ENCODE peak calls at places on chromosomes 4 and X, in eight cellular contexts. One of them, this sample, is unnamed.
A peak's percentile ranks its signal among the peaks of the same experiment; 100 is the strongest.

GRCh38 chr4:107034982-107035710 is 967 bp downstream of the DKK2 start:
- DNase-seq in cardiac fibroblast: peak; percentile 23
- DNase-seq in cardiac muscle cell: peak; percentile 29
- DNase-seq in CD8-positive, alpha-beta T cell: no peak
- DNase-seq in dorsolateral prefrontal cortex: no peak
- DNase-seq in kidney epithelial cell: no peak
- DNase-seq in fibroblast of lung: peak; percentile 44
- DNase-seq in transverse colon: peak; percentile 6
- DNase-seq in this sample: no peak

GRCh38 chrX:1118572-1119199 is 93.8 kb downstream of the CRLF2 start:
- DNase-seq in cardiac fibroblast: no peak
- DNase-seq in cardiac muscle cell: no peak
- DNase-seq in CD8-positive, alpha-beta T cell: no peak
- DNase-seq in dorsolateral prefrontal cortex: no peak
- DNase-seq in kidney epithelial cell: no peak
- DNase-seq in fibroblast of lung: no peak
- DNase-seq in transverse colon: no peak
- DNase-seq in this sample: no peak

GRCh38 chr4:23629421-23629820 is 260.4 kb downstream of the PPARGC1A start:
- DNase-seq in cardiac fibroblast: no peak
- DNase-seq in cardiac muscle cell: no peak
- DNase-seq in CD8-positive, alpha-beta T cell: no peak
- DNase-seq in dorsolateral prefrontal cortex: no peak
- DNase-seq in kidney epithelial cell: no peak
- DNase-seq in fibroblast of lung: no peak
- DNase-seq in transverse colon: no peak
- DNase-seq in this sample: no peak

GRCh38 chrX:69968956-69969355 is 80.8 kb downstream of the AWAT2 start:
- DNase-seq in cardiac fibroblast: peak; percentile 6
- DNase-seq in cardiac muscle cell: peak; percentile 29
- DNase-seq in CD8-positive, alpha-beta T cell: no peak
- DNase-seq in dorsolateral prefrontal cortex: no peak
- DNase-seq in kidney epithelial cell: no peak
- DNase-seq in fibroblast of lung: no peak
- DNase-seq in transverse colon: no peak
- DNase-seq in this sample: no peak

GRCh38 chrX:46912673-46913491 is 661 bp downstream of the JADE3 start:
- DNase-seq in cardiac fibroblast: peak; percentile 44
- DNase-seq in cardiac muscle cell: peak; percentile 55
- DNase-seq in CD8-positive, alpha-beta T cell: peak; percentile 4
- DNase-seq in dorsolateral prefrontal cortex: no peak
- DNase-seq in kidney epithelial cell: no peak
- DNase-seq in fibroblast of lung: peak; percentile 20
- DNase-seq in transverse colon: peak; percentile 50
- DNase-seq in this sample: no peak

GRCh38 chrX:143455045-143455444 is 62.2 kb downstream of the SPANXN3 start:
- DNase-seq in cardiac fibroblast: peak; percentile 16
- DNase-seq in cardiac muscle cell: peak; percentile 47
- DNase-seq in CD8-positive, alpha-beta T cell: no peak
- DNase-seq in dorsolateral prefrontal cortex: no peak
- DNase-seq in kidney epithelial cell: no peak
- DNase-seq in fibroblast of lung: no peak
- DNase-seq in transverse colon: no peak
- DNase-seq in this sample: no peak

GRCh38 chrX:101057095-101057714 is 5.3 kb upstream of the TRMT2B start:
- DNase-seq in cardiac fibroblast: peak; percentile 76
- DNase-seq in cardiac muscle cell: peak; percentile 38
- DNase-seq in CD8-positive, alpha-beta T cell: no peak
- DNase-seq in dorsolateral prefrontal cortex: no peak
- DNase-seq in kidney epithelial cell: no peak
- DNase-seq in fibroblast of lung: peak; percentile 66
- DNase-seq in transverse colon: no peak
- DNase-seq in this sample: no peak

GRCh38 chr4:159229164-159229563 is 126.3 kb downstream of the RAPGEF2 start:
- DNase-seq in cardiac fibroblast: peak; percentile 87
- DNase-seq in cardiac muscle cell: peak; percentile 70
- DNase-seq in CD8-positive, alpha-beta T cell: no peak
- DNase-seq in dorsolateral prefrontal cortex: no peak
- DNase-seq in kidney epithelial cell: peak; percentile 35
- DNase-seq in fibroblast of lung: peak; percentile 95
- DNase-seq in transverse colon: no peak
- DNase-seq in this sample: no peak

GRCh38 chr4:48212165-48212564 is 57.5 kb downstream of the TEC start:
- DNase-seq in cardiac fibroblast: no peak
- DNase-seq in cardiac muscle cell: no peak
- DNase-seq in CD8-positive, alpha-beta T cell: no peak
- DNase-seq in dorsolateral prefrontal cortex: no peak
- DNase-seq in kidney epithelial cell: no peak
- DNase-seq in fibroblast of lung: no peak
- DNase-seq in transverse colon: no peak
- DNase-seq in this sample: no peak

GRCh38 chr4:41763741-41764140 is 15.2 kb upstream of the PHOX2B start:
- DNase-seq in cardiac fibroblast: no peak
- DNase-seq in cardiac muscle cell: no peak
- DNase-seq in CD8-positive, alpha-beta T cell: no peak
- DNase-seq in dorsolateral prefrontal cortex: no peak
- DNase-seq in kidney epithelial cell: no peak
- DNase-seq in fibroblast of lung: no peak
- DNase-seq in transverse colon: no peak
- DNase-seq in this sample: no peak

GRCh38 chr4:79334783-79335182 is 8.9 kb upstream of the NAA11 start:
- DNase-seq in cardiac fibroblast: no peak
- DNase-seq in cardiac muscle cell: no peak
- DNase-seq in CD8-positive, alpha-beta T cell: no peak
- DNase-seq in dorsolateral prefrontal cortex: no peak
- DNase-seq in kidney epithelial cell: no peak
- DNase-seq in fibroblast of lung: no peak
- DNase-seq in transverse colon: no peak
- DNase-seq in this sample: no peak

GRCh38 chrX:74248889-74249288 is 55.1 kb upstream of the ZCCHC13 start:
- DNase-seq in cardiac fibroblast: peak; percentile 29
- DNase-seq in cardiac muscle cell: peak; percentile 52
- DNase-seq in CD8-positive, alpha-beta T cell: no peak
- DNase-seq in dorsolateral prefrontal cortex: no peak
- DNase-seq in kidney epithelial cell: no peak
- DNase-seq in fibroblast of lung: peak; percentile 8
- DNase-seq in transverse colon: peak; percentile 43
- DNase-seq in this sample: no peak

GRCh38 chr4:44210750-44211149 is 237.9 kb downstream of the KCTD8 start:
- DNase-seq in cardiac fibroblast: no peak
- DNase-seq in cardiac muscle cell: no peak
- DNase-seq in CD8-positive, alpha-beta T cell: no peak
- DNase-seq in dorsolateral prefrontal cortex: no peak
- DNase-seq in kidney epithelial cell: no peak
- DNase-seq in fibroblast of lung: no peak
- DNase-seq in transverse colon: no peak
- DNase-seq in this sample: no peak

GRCh38 chr4:56130609-56131150 is 181.9 kb downstream of the CEP135 start:
- DNase-seq in cardiac fibroblast: peak; percentile 53
- DNase-seq in cardiac muscle cell: no peak
- DNase-seq in CD8-positive, alpha-beta T cell: no peak
- DNase-seq in dorsolateral prefrontal cortex: no peak
- DNase-seq in kidney epithelial cell: no peak
- DNase-seq in fibroblast of lung: peak; percentile 69
- DNase-seq in transverse colon: no peak
- DNase-seq in this sample: no peak

GRCh38 chr4:56132835-56133234 is 184.1 kb downstream of the CEP135 start:
- DNase-seq in cardiac fibroblast: no peak
- DNase-seq in cardiac muscle cell: peak; percentile 61
- DNase-seq in CD8-positive, alpha-beta T cell: no peak
- DNase-seq in dorsolateral prefrontal cortex: no peak
- DNase-seq in kidney epithelial cell: no peak
- DNase-seq in fibroblast of lung: peak; percentile 32
- DNase-seq in transverse colon: no peak
- DNase-seq in this sample: no peak

GRCh38 chr4:56139241-56139827 is 190.6 kb downstream of the CEP135 start:
- DNase-seq in cardiac fibroblast: no peak
- DNase-seq in cardiac muscle cell: peak; percentile 27
- DNase-seq in CD8-positive, alpha-beta T cell: no peak
- DNase-seq in dorsolateral prefrontal cortex: no peak
- DNase-seq in kidney epithelial cell: no peak
- DNase-seq in fibroblast of lung: no peak
- DNase-seq in transverse colon: no peak
- DNase-seq in this sample: no peak

GRCh38 chr4:56129431-56129861 is 180.7 kb downstream of the CEP135 start:
- DNase-seq in cardiac fibroblast: no peak
- DNase-seq in cardiac muscle cell: peak; percentile 80
- DNase-seq in CD8-positive, alpha-beta T cell: no peak
- DNase-seq in dorsolateral prefrontal cortex: no peak
- DNase-seq in kidney epithelial cell: no peak
- DNase-seq in fibroblast of lung: peak; percentile 49
- DNase-seq in transverse colon: peak; percentile 77
- DNase-seq in this sample: no peak

GRCh38 chr4:56134272-56134671 is 185.5 kb downstream of the CEP135 start:
- DNase-seq in cardiac fibroblast: peak; percentile 90
- DNase-seq in cardiac muscle cell: peak; percentile 99
- DNase-seq in CD8-positive, alpha-beta T cell: no peak
- DNase-seq in dorsolateral prefrontal cortex: no peak
- DNase-seq in kidney epithelial cell: no peak
- DNase-seq in fibroblast of lung: peak; percentile 94
- DNase-seq in transverse colon: peak; percentile 11
- DNase-seq in this sample: no peak
- TF ChIP-seq CTCF in cardiac fibroblast: no peak
- TF ChIP-seq CTCF in cardiac muscle cell: no peak
- TF ChIP-seq CTCF in CD8-positive, alpha-beta T cell: no peak
- TF ChIP-seq CTCF in dorsolateral prefrontal cortex: no peak
- TF ChIP-seq CTCF in kidney epithelial cell: no peak
- TF ChIP-seq CTCF in fibroblast of lung: no peak
- TF ChIP-seq CTCF in transverse colon: no peak
- TF ChIP-seq CTCF in this sample: no peak

GRCh38 chrX:129769467-129770154 is 10.1 kb upstream of the SASH3 start:
- DNase-seq in cardiac fibroblast: no peak
- DNase-seq in cardiac muscle cell: no peak
- DNase-seq in CD8-positive, alpha-beta T cell: peak; percentile 59
- DNase-seq in dorsolateral prefrontal cortex: no peak
- DNase-seq in kidney epithelial cell: no peak
- DNase-seq in fibroblast of lung: peak; percentile 6
- DNase-seq in transverse colon: peak; percentile 53
- DNase-seq in this sample: no peak

GRCh38 chrX:129768586-129769466 is 10.9 kb upstream of the SASH3 start:
- DNase-seq in cardiac fibroblast: no peak
- DNase-seq in cardiac muscle cell: peak; percentile 75
- DNase-seq in CD8-positive, alpha-beta T cell: no peak
- DNase-seq in dorsolateral prefrontal cortex: no peak
- DNase-seq in kidney epithelial cell: no peak
- DNase-seq in fibroblast of lung: peak; percentile 48
- DNase-seq in transverse colon: no peak
- DNase-seq in this sample: no peak

GRCh38 chrX:129773649-129774458 is 5.9 kb upstream of the SASH3 start:
- DNase-seq in cardiac fibroblast: no peak
- DNase-seq in cardiac muscle cell: no peak
- DNase-seq in CD8-positive, alpha-beta T cell: no peak
- DNase-seq in dorsolateral prefrontal cortex: no peak
- DNase-seq in kidney epithelial cell: no peak
- DNase-seq in fibroblast of lung: no peak
- DNase-seq in transverse colon: no peak
- DNase-seq in this sample: no peak

GRCh38 chrX:129772796-129773431 is 6.8 kb upstream of the SASH3 start:
- DNase-seq in cardiac fibroblast: no peak
- DNase-seq in cardiac muscle cell: no peak
- DNase-seq in CD8-positive, alpha-beta T cell: no peak
- DNase-seq in dorsolateral prefrontal cortex: no peak
- DNase-seq in kidney epithelial cell: no peak
- DNase-seq in fibroblast of lung: no peak
- DNase-seq in transverse colon: peak; percentile 82
- DNase-seq in this sample: no peak

GRCh38 chrX:129771266-129771995 is 8.3 kb upstream of the SASH3 start:
- DNase-seq in cardiac fibroblast: no peak
- DNase-seq in cardiac muscle cell: no peak
- DNase-seq in CD8-positive, alpha-beta T cell: no peak
- DNase-seq in dorsolateral prefrontal cortex: no peak
- DNase-seq in kidney epithelial cell: no peak
- DNase-seq in fibroblast of lung: no peak
- DNase-seq in transverse colon: no peak
- DNase-seq in this sample: no peak
- H3K4me3 ChIP-seq in cardiac fibroblast: no peak overlapping the region
- H3K4me3 ChIP-seq in cardiac muscle cell: no peak overlapping the region
- H3K4me3 ChIP-seq in CD8-positive, alpha-beta T cell: no peak overlapping the region
- H3K4me3 ChIP-seq in dorsolateral prefrontal cortex: no peak overlapping the region
- H3K4me3 ChIP-seq in kidney epithelial cell: no peak overlapping the region
- H3K4me3 ChIP-seq in fibroblast of lung: no peak overlapping the region
- H3K4me3 ChIP-seq in transverse colon: no peak overlapping the region
- H3K4me3 ChIP-seq in this sample: no peak overlapping the region

GRCh38 chr4:185398618-185399017 is 2.0 kb downstream of the ANKRD37 start:
- DNase-seq in cardiac fibroblast: peak; percentile 28
- DNase-seq in cardiac muscle cell: no peak
- DNase-seq in CD8-positive, alpha-beta T cell: no peak
- DNase-seq in dorsolateral prefrontal cortex: no peak
- DNase-seq in kidney epithelial cell: no peak
- DNase-seq in fibroblast of lung: no peak
- DNase-seq in transverse colon: no peak
- DNase-seq in this sample: no peak

GRCh38 chr4:185395956-185396723 is 416 bp upstream of the LRP2BP start:
- DNase-seq in cardiac fibroblast: peak; percentile 98
- DNase-seq in cardiac muscle cell: peak; percentile 99
- DNase-seq in CD8-positive, alpha-beta T cell: peak; percentile 91
- DNase-seq in dorsolateral prefrontal cortex: peak; percentile 96
- DNase-seq in kidney epithelial cell: peak; percentile 85
- DNase-seq in fibroblast of lung: peak; percentile 95
- DNase-seq in transverse colon: peak; percentile 98
- DNase-seq in this sample: peak; percentile 94

GRCh38 chr4:185395255-185395955 is at the start of gene LRP2BP:
- DNase-seq in cardiac fibroblast: no peak
- DNase-seq in cardiac muscle cell: peak; percentile 18
- DNase-seq in CD8-positive, alpha-beta T cell: no peak
- DNase-seq in dorsolateral prefrontal cortex: no peak
- DNase-seq in kidney epithelial cell: no peak
- DNase-seq in fibroblast of lung: no peak
- DNase-seq in transverse colon: no peak
- DNase-seq in this sample: peak; percentile 79

GRCh38 chr4:185394568-185395254 is 1.0 kb downstream of the LRP2BP start:
- DNase-seq in cardiac fibroblast: no peak
- DNase-seq in cardiac muscle cell: no peak
- DNase-seq in CD8-positive, alpha-beta T cell: no peak
- DNase-seq in dorsolateral prefrontal cortex: no peak
- DNase-seq in kidney epithelial cell: no peak
- DNase-seq in fibroblast of lung: peak; percentile 34
- DNase-seq in transverse colon: no peak
- DNase-seq in this sample: no peak

GRCh38 chr4:185396724-185397402 is at the start of gene ANKRD37:
- DNase-seq in cardiac fibroblast: peak; percentile 52
- DNase-seq in cardiac muscle cell: peak; percentile 41
- DNase-seq in CD8-positive, alpha-beta T cell: no peak
- DNase-seq in dorsolateral prefrontal cortex: no peak
- DNase-seq in kidney epithelial cell: peak; percentile 50
- DNase-seq in fibroblast of lung: peak; percentile 58
- DNase-seq in transverse colon: peak; percentile 62
- DNase-seq in this sample: no peak
- TF ChIP-seq CTCF in cardiac fibroblast: no peak
- TF ChIP-seq CTCF in cardiac muscle cell: no peak
- TF ChIP-seq CTCF in CD8-positive, alpha-beta T cell: no peak
- TF ChIP-seq CTCF in dorsolateral prefrontal cortex: no peak
- TF ChIP-seq CTCF in kidney epithelial cell: no peak
- TF ChIP-seq CTCF in fibroblast of lung: no peak
- TF ChIP-seq CTCF in transverse colon: peak; percentile 47
- TF ChIP-seq CTCF in this sample: no peak

GRCh38 chr4:172953896-172954568 is 214.6 kb upstream of the GALNT7 start:
- DNase-seq in cardiac fibroblast: peak; percentile 40
- DNase-seq in cardiac muscle cell: no peak
- DNase-seq in CD8-positive, alpha-beta T cell: no peak
- DNase-seq in dorsolateral prefrontal cortex: no peak
- DNase-seq in kidney epithelial cell: no peak
- DNase-seq in fibroblast of lung: no peak
- DNase-seq in transverse colon: no peak
- DNase-seq in this sample: no peak

GRCh38 chr4:172952052-172952451 is 216.6 kb upstream of the GALNT7 start:
- DNase-seq in cardiac fibroblast: no peak
- DNase-seq in cardiac muscle cell: no peak
- DNase-seq in CD8-positive, alpha-beta T cell: no peak
- DNase-seq in dorsolateral prefrontal cortex: no peak
- DNase-seq in kidney epithelial cell: no peak
- DNase-seq in fibroblast of lung: no peak
- DNase-seq in transverse colon: no peak
- DNase-seq in this sample: no peak

GRCh38 chr4:172950990-172951389 is 217.6 kb upstream of the GALNT7 start:
- DNase-seq in cardiac fibroblast: no peak
- DNase-seq in cardiac muscle cell: no peak
- DNase-seq in CD8-positive, alpha-beta T cell: no peak
- DNase-seq in dorsolateral prefrontal cortex: no peak
- DNase-seq in kidney epithelial cell: no peak
- DNase-seq in fibroblast of lung: no peak
- DNase-seq in transverse colon: no peak
- DNase-seq in this sample: no peak
- H3K4me3 ChIP-seq in cardiac fibroblast: no peak overlapping the region
- H3K4me3 ChIP-seq in cardiac muscle cell: no peak overlapping the region
- H3K4me3 ChIP-seq in CD8-positive, alpha-beta T cell: no peak overlapping the region
- H3K4me3 ChIP-seq in dorsolateral prefrontal cortex: no peak overlapping the region
- H3K4me3 ChIP-seq in kidney epithelial cell: no peak overlapping the region
- H3K4me3 ChIP-seq in fibroblast of lung: no peak overlapping the region
- H3K4me3 ChIP-seq in transverse colon: no peak overlapping the region
- H3K4me3 ChIP-seq in this sample: no peak overlapping the region